ENCODE peak calls at places on chromosomes 7 and 10, in five cellular contexts. L, H, D, E and S are unnamed samples.

GRCh38 chr10:107626862-107627261 is 462.4 kb upstream of the SORCS1 start:
- DNase-seq in L (no peak), H (no peak), D (no peak), E (no peak), S (no peak)

GRCh38 chr7:142542938-142543337 is 206.3 kb upstream of the PRSS1 start:
- DNase-seq in L (no peak), H (no peak), D (no peak), E (peak; percentile 71), S (no peak)

GRCh38 chr10:10149899-10150298 is 867.8 kb upstream of the CELF2 start:
- DNase-seq in L (no peak), H (no peak), D (no peak), E (peak; percentile 6), S (no peak)

GRCh38 chr10:103936022-103936421 is 18.0 kb upstream of the STN1 start:
- DNase-seq in L (peak; percentile 58), H (no peak), D (no peak), E (no peak), S (no peak)

GRCh38 chr7:22849158-22849557 is 26.5 kb upstream of the TOMM7 start:
- DNase-seq in L (no peak), H (no peak), D (no peak), E (no peak), S (no peak)

GRCh38 chr10:119449760-119450461 is 92.6 kb downstream of the RGS10 start:
- DNase-seq in L (no peak), H (no peak), D (no peak), E (peak; percentile 40), S (peak; percentile 79)

GRCh38 chr10:22251751-22252285 is 34.0 kb upstream of the EBLN1 start:
- DNase-seq in L (peak; percentile 89), H (peak; percentile 25), D (peak; percentile 81), E (peak; percentile 38), S (peak; percentile 76)

GRCh38 chr10:79402625-79402946 is 42.8 kb downstream of the ZCCHC24 start:
- DNase-seq in L (no peak), H (no peak), D (no peak), E (no peak), S (no peak)

DNA sequence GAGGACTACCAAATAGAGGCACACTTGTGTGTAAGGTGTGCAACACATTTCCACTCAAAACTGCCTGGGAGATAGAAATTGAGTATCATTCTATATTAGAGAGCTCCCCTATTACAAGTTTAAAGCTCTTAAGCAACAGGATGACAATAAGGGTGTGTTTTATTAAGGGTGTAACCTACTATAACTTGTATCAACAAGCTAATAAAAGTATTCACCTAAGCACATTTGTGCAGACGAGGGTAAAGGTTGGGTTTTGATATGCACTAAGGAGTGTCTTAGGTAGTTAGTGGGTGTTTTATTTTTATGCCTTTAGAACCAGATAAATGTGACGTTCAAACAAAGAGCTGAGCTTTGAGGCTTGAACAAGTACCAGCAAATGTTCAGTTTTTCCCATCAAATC is 2.8 kb upstream of the FAM53B start:
- DNase-seq in L (no peak), H (peak; percentile 7), D (no peak), E (no peak), S (no peak)
- H3K4me1 ChIP-seq in L (peaks cover 24% of the 10 kb centered on the region), H (peaks cover 11% of the 10 kb centered on the region), D (peaks cover 11% of the 10 kb centered on the region), E (peaks cover 16% of the 10 kb centered on the region), S (peaks cover 10% of the 10 kb centered on the region)

DNA sequence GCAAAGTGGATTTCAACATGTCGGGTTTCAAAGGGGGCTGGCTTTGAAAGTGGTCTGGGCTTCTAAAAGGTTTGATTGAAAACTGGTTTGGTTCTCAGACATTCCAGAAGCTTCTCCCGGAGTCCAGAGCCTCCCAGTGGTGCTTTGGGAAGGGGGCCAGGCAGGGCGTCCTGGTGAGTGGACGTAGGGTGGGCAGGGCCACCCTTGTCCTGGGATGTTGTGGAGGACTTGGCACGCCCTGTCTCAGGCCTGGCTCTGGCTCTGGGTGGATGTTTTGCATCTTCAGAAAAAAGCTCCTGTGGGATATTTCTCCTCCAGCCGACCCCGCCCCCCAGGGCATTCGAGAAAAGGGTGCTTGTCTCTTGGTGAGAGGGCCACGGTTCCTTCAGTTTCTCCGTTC is 31.2 kb downstream of the GRIFIN start:
- DNase-seq in L (no peak), H (no peak), D (no peak), E (no peak), S (no peak)
- TF ChIP-seq CTCF in L (no peak), H (no peak), D (no peak), E (no peak), S (no peak)

DNA sequence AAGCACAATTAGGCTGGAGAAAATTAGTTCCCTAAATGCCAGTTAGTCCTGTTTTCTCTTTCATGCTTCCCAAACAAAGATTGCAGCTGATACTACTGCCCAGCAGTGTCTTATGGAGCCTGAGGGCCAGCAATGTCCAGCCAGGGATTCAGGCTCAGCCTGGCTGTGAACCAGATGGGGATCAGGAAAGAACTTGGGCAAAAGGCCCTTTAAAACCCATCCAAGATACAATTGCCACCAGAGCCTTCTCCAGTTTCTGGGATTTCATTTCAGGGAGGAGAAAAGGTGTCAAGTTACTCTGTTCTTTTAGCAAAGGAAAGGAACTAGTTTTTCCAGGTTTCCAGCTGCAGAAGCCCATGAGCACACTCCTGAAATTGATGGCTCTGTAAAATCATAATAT is 533.0 kb upstream of the GHITM start:
- DNase-seq in L (no peak), H (no peak), D (no peak), E (peak; percentile 39), S (no peak)
- H3K4me3 ChIP-seq in L (no peak overlapping the region), H (no peak overlapping the region), D (no peak overlapping the region), E (no peak overlapping the region), S (no peak overlapping the region)

GRCh38 chr7:4707134-4707651 is 25.1 kb downstream of the FOXK1 start:
- DNase-seq in L (no peak), H (no peak), D (no peak), E (peak; percentile 68), S (no peak)

GRCh38 chr7:4711093-4711492 is 29.0 kb downstream of the FOXK1 start:
- DNase-seq in L (no peak), H (no peak), D (no peak), E (no peak), S (no peak)

GRCh38 chr7:4709187-4709586 is 27.1 kb downstream of the FOXK1 start:
- DNase-seq in L (peak; percentile 78), H (no peak), D (no peak), E (no peak), S (no peak)

GRCh38 chr7:4706384-4707032 is 24.4 kb downstream of the FOXK1 start:
- DNase-seq in L (no peak), H (no peak), D (no peak), E (peak; percentile 78), S (no peak)

DNA sequence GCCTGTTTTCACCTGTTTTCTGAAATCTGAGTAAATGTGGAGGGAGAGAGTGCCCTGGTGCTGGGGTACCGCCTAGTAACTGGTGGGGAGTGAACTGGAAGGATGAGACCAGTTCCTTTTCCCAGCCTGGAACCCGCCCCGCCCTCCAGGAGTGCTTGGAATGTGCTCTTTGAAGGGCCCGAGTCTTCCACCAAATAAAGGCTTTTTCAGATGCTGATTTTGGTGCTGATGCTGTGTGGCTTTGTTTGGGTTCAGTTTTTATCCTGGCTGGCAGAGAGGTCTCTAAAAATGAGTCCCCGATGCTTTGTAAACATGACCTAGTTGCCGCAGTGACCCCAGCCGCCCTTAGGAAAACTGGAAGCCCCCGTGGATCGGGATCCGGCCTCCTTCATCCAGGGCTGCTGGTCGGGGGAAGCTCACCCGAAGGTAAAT is 25.9 kb downstream of the FOXK1 start:
- DNase-seq in L (no peak), H (no peak), D (no peak), E (no peak), S (no peak)
- H3K4me1 ChIP-seq in L (peaks cover 71% of the 10 kb centered on the region), H (peaks cover 28% of the 10 kb centered on the region), D (peaks cover 15% of the 10 kb centered on the region), E (peaks cover 51% of the 10 kb centered on the region), S (peaks cover 45% of the 10 kb centered on the region)

DNA sequence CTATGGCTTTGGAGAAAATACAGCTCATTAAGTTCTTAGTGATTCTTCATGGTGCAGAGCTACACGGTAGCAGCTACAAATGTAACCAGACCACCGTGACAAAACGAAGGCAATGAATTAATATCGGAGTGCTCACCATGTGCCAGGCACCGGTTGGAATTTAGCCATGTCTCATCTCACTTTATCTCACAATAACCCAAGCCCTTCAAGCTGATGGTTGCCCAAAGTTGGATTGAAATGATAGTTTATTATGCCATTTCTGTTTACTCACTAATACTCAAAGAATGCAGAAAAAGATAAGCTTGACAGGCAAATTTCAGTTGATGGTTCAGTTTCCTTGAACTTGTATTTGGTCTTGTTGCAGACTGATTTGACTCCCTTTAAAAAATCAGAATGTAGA is 312.6 kb downstream of the SKIDA1 start:
- DNase-seq in L (no peak), H (no peak), D (no peak), E (no peak), S (no peak)
- TF ChIP-seq CTCF in L (no peak), H (no peak), D (no peak), E (no peak), S (no peak)

DNA sequence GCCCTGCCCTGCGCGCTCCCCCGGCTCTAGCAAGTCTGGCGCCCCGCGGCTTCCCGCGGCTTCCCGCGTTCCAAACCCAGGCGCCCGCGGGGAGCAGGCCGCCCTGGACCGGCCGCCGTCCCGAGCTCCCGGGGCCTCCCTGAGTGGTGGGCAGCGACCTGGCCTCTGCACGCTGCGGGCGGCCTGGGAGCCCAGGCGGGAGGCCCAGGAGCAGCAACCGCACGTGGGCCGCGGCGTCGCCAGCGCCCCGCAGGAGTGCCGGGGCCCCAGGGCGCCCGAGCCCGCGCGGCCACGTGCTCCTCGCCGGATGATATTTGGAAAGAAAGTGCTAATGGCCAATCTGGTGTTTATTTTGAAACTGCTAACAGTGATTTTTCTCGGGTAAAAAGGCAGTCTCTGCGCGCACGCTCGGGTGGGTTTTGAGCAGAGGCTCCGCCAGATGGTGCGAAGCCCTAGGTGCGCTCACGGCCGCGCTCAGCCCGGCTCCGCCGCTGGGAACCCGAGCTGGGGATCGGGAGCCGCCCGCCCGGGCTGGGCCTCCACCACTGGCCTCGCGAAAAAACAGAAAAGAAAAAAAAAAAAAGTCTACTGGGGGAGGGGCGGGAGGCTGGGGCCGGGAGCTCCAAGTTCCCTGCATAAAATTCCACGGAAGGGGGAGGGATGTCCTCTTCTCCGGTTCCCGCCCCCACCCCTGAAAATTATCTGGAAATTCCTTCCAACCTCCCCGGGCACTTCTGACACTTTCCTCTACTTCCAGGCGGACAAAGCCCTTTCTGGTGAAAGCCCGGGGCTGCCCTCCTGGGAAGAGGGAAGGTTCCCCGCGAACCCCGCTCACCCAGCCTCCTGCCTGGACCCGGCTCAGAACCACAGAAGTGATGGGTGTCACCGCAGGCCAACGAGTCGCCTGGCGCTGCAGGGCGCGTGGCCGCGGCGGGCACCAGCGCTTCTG is 4.3 kb downstream of the EBF3 start:
- DNase-seq in L (no peak), H (no peak), D (no peak), E (no peak), S (no peak)
- H3K4me3 ChIP-seq in L (no peak overlapping the region), H (no peak overlapping the region), D (no peak overlapping the region), E (no peak overlapping the region), S (peak overlapping the region; percentile 83)

GRCh38 chr7:518630-519428 is 817 bp downstream of the PDGFA start:
- DNase-seq in L (peak; percentile 94), H (peak; percentile 91), D (peak; percentile 84), E (peak; percentile 81), S (peak; percentile 89)

GRCh38 chr7:516216-516605 is 3.4 kb downstream of the PDGFA start:
- DNase-seq in L (no peak), H (no peak), D (no peak), E (no peak), S (no peak)

GRCh38 chr7:516606-517456 is 2.8 kb downstream of the PDGFA start:
- DNase-seq in L (peak; percentile 87), H (peak; percentile 87), D (peak; percentile 54), E (peak; percentile 73), S (peak; percentile 40)

GRCh38 chr7:519429-519973 is at the start of gene PDGFA:
- DNase-seq in L (peak; percentile 91), H (peak; percentile 85), D (no peak), E (peak; percentile 37), S (peak; percentile 69)

GRCh38 chr7:517848-518629 is 1.6 kb downstream of the PDGFA start:
- DNase-seq in L (peak; percentile 91), H (peak; percentile 83), D (peak; percentile 55), E (peak; percentile 62), S (peak; percentile 76)
- H3K4me1 ChIP-seq in L (peaks cover 95% of the 10 kb centered on the region), H (peaks cover 41% of the 10 kb centered on the region), D (peaks cover 19% of the 10 kb centered on the region), E (peaks cover 50% of the 10 kb centered on the region), S (peaks cover 53% of the 10 kb centered on the region)